ENCODE peak calls at places on chromosome 6, in four cellular contexts. I is left ventricle myocardium inferior, P is A549, Z is WERI-Rb-1. M is an unnamed sample.

GRCh38 chr6:51411726-51412125 is 593.1 kb downstream of the TFAP2B start:
- DNase-seq in I (no peak), P (no peak), Z (no peak), M (no peak)

GRCh38 chr6:91185072-91185471 is 598.2 kb upstream of the MAP3K7 start:
- DNase-seq in I (no peak), P (no peak), Z (no peak), M (no peak)

GRCh38 chr6:109925060-109925459 is 53.1 kb upstream of the GPR6 start:
- DNase-seq in I (no peak), P (no peak), Z (no peak), M (peak; percentile 33)

GRCh38 chr6:135089901-135090300 is 35.3 kb upstream of the HBS1L start:
- DNase-seq in I (no peak), P (no peak), Z (peak; percentile 52), M (no peak)

GRCh38 chr6:135750081-135750480 is 101.4 kb upstream of the PDE7B start:
- DNase-seq in I (no peak), P (no peak), Z (no peak), M (no peak)

GRCh38 chr6:34855463-34855862 is 32.4 kb downstream of the TAF11 start:
- DNase-seq in I (no peak), P (no peak), Z (no peak), M (no peak)

GRCh38 chr6:170031096-170031471 is 259.8 kb downstream of the DLL1 start:
- DNase-seq in I (peak; percentile 7), P (no peak), Z (no peak), M (no peak)

GRCh38 chr6:138461647-138462046 is 37.6 kb downstream of the NHSL1 start:
- DNase-seq in I (no peak), P (no peak), Z (no peak), M (no peak)

GRCh38 chr6:6661684-6662083 is 73.2 kb downstream of the LY86 start:
- DNase-seq in I (no peak), P (no peak), Z (no peak), M (no peak)

GRCh38 chr6:41157323-41157722 is 3.2 kb upstream of the TREML1 start:
- DNase-seq in I (no peak), P (no peak), Z (no peak), M (no peak)

GRCh38 chr6:28566527-28567252 is 41.0 kb downstream of the GPX5 start:
- DNase-seq in I (no peak), P (no peak), Z (no peak), M (no peak)

GRCh38 chr6:28565823-28566526 is 40.3 kb downstream of the GPX5 start:
- DNase-seq in I (no peak), P (peak; percentile 36), Z (no peak), M (no peak)

GRCh38 chr6:28567506-28567905 is 41.8 kb downstream of the GPX5 start:
- DNase-seq in I (no peak), P (no peak), Z (no peak), M (no peak)

GRCh38 chr6:28569748-28570147 is 44.1 kb downstream of the GPX5 start:
- DNase-seq in I (no peak), P (no peak), Z (no peak), M (no peak)

DNA sequence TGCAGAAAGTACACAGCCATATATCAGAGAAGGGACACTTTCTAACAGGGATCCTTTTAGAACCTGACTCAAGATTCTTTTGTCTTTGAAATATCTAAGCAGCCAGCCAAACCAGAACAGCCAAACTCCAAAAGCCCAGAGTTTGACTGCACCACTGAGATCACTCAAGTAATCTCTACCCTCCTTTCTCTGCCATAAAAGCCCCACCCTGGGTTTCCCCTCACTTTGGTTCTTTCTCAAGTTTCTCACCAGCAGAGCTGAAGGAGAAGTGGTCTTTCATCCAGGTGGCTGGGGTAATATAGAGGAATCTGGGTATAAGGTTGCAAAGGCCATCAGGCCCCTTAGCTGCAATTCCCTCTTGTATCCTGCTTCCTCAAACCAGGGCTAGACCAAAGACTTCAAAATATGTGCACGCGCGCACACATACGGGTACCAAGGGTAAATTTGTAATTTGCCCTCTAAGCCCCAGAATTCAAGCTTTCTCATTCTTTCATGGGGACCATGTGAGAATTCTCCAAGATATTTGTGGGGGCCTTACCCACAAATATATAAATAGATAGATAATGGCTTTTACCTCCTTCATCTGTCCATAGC is 42.9 kb downstream of the GPX5 start:
- DNase-seq in I (no peak), P (no peak), Z (no peak), M (no peak)
- TF ChIP-seq CTCF in I (no peak), P (no peak), Z (no peak), M (no peak)

DNA sequence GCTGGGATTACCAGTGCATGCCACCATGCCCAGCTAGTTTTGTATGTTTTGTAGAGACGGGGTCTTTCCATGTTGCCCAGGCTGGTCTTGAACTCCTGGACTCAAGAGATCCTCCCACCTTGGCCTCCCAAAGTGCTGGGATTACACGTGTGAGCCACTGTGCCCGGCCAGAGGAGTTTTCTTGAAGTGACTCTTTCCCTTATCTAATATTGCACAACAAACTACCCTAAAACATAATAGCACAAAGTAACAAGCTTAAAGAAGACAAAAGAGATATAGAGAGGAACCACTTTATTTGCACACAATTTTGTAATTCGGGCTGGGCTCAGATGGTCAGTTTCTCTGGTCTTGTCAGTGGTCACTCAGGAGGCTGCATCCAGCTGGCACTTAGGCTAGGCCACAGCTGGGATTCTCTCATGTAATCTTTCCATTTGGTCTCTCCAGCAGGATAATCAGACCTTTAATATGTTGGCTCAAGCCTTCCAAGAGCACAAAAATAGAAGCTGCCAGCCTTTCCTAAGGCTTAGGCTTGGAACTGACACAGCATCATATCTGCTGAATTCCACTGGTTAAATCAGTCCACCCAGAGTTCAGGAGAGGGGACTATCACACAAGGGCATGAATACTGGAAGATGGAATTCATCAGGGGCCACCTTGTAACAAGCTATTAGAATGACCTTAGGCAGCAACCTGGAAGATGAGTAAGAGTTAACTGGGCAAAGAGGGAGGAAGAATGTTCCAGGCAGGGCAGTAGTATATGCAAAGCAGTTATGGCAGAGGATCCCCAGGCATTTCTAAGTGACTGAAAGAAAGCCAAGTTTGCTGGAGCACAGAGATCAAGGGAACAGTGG is 56.7 kb upstream of the PNRC1 start:
- DNase-seq in I (peak; percentile 25), P (no peak), Z (no peak), M (no peak)
- H3K4me3 ChIP-seq in I (no peak overlapping the region), P (no peak overlapping the region), Z (no peak overlapping the region), M (no peak overlapping the region)

DNA sequence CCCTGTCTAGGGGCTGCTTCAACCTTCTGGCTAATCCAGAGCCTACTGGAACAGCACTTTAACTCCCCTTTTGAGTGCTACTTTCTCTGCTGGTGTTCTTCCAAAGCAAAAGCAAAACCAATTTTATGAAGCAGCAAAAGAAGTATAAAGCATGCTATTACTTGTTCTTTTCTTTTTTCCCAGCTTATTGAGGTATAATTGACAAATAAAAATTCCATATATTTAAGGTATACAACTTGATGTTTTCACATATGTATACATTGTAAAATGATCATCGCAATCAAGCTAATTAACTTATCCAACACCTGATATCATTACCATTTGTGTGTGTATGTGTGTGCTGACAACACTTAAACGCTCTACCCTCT is 14.9 kb downstream of the ID4 start:
- DNase-seq in I (no peak), P (no peak), Z (no peak), M (no peak)
- TF ChIP-seq CTCF in I (no peak), P (no peak), Z (no peak), M (no peak)

GRCh38 chr6:97411610-97412009 is 128.6 kb upstream of the MMS22L start:
- DNase-seq in I (no peak), P (no peak), Z (peak; percentile 26), M (no peak)

GRCh38 chr6:97412511-97412910 is 129.5 kb upstream of the MMS22L start:
- DNase-seq in I (no peak), P (no peak), Z (no peak), M (no peak)

GRCh38 chr6:97405818-97406409 is 122.9 kb upstream of the MMS22L start:
- DNase-seq in I (no peak), P (no peak), Z (no peak), M (no peak)

GRCh38 chr6:97401533-97401932 is 118.5 kb upstream of the MMS22L start:
- DNase-seq in I (no peak), P (no peak), Z (no peak), M (no peak)

GRCh38 chr6:97406633-97407032 is 123.6 kb upstream of the MMS22L start:
- DNase-seq in I (no peak), P (no peak), Z (no peak), M (no peak)
- H3K4me3 ChIP-seq in I (no peak overlapping the region), P (no peak overlapping the region), Z (no peak overlapping the region), M (no peak overlapping the region)

GRCh38 chr6:118263929-118264486 is 284.1 kb upstream of the PLN start:
- DNase-seq in I (no peak), P (peak; percentile 5), Z (peak; percentile 36), M (no peak)
- TF ChIP-seq CTCF in I (peak; percentile 66), P (no peak), Z (peak; percentile 57), M (no peak)

GRCh38 chr6:93088675-93089575 is 330.4 kb downstream of the EPHA7 start:
- DNase-seq in I (no peak), P (no peak), Z (no peak), M (no peak)
- H3K4me3 ChIP-seq in I (peak overlapping the region; percentile 35), P (no peak overlapping the region), Z (no peak overlapping the region), M (no peak overlapping the region)

GRCh38 chr6:33787954-33788693 is 806 bp downstream of the LEMD2 start:
- DNase-seq in I (peak; percentile 77), P (peak; percentile 63), Z (peak; percentile 76), M (no peak)
- TF ChIP-seq CTCF in I (no peak), P (no peak), Z (no peak), M (no peak)